ENCODE peak calls at places on chromosomes 3 and 15, in eight cellular contexts. U, T, F, J, W, P, M and L are unnamed samples.

GRCh38 chr15:81146006-81146405 is 11.9 kb downstream of the CFAP161 start:
- DNase-seq in F (no peak), P (no peak), U (no peak), W (no peak), M (peak), T (no peak), J (peak), L (no peak)

GRCh38 chr15:51382787-51383186 is 41.3 kb downstream of the GLDN start:
- DNase-seq in T (no peak), M (peak), W (no peak), P (peak), U (no peak), J (peak), F (peak), L (no peak)

GRCh38 chr3:123039178-123039577 is 11.6 kb upstream of the SEMA5B start:
- DNase-seq in M (no peak), F (no peak), P (no peak), W (no peak), U (no peak), J (no peak), T (no peak), L (no peak)

GRCh38 chr15:92009162-92009561 is 155.7 kb downstream of the SLCO3A1 start:
- DNase-seq in M (no peak), W (no peak), T (no peak), J (no peak), U (no peak), P (no peak), F (no peak), L (no peak)

GRCh38 chr15:101242160-101242998 is 9.5 kb downstream of the CHSY1 start:
- DNase-seq in U (no peak), M (peak), J (peak), T (peak), F (no peak), P (peak), W (peak), L (peak)

GRCh38 chr3:154926721-154927120 is 153.4 kb upstream of the MME start:
- DNase-seq in J (no peak), W (no peak), T (no peak), U (no peak), F (no peak), P (no peak), M (no peak), L (no peak)

GRCh38 chr3:170631755-170632488 is 46.0 kb upstream of the SLC7A14 start:
- DNase-seq in U (no peak), J (no peak), F (no peak), W (no peak), M (no peak), T (no peak), P (no peak), L (no peak)

GRCh38 chr3:71658131-71658530 is 67.1 kb downstream of the EIF4E3 start:
- DNase-seq in M (peak), T (no peak), P (peak), J (no peak), W (no peak), U (peak), F (no peak), L (no peak)

GRCh38 chr3:40324621-40325020 is 15.1 kb downstream of the EIF1B start:
- DNase-seq in P (no peak), J (no peak), M (no peak), U (no peak), T (no peak), W (no peak), F (no peak), L (no peak)

GRCh38 chr15:51869074-51869425 is 39.6 kb downstream of the TMOD3 start:
- DNase-seq in T (no peak), P (peak), F (no peak), U (no peak), J (peak), M (peak), W (no peak), L (no peak)

GRCh38 chr15:64045774-64046346 is 425 bp downstream of the DAPK2 start:
- DNase-seq in M (no peak), T (no peak), W (no peak), J (no peak), U (no peak), P (no peak), F (peak), L (no peak)

GRCh38 chr3:173814809-173815208 is 417.3 kb downstream of the NLGN1 start:
- DNase-seq in J (no peak), W (no peak), T (no peak), F (no peak), P (no peak), U (no peak), M (no peak), L (no peak)

GRCh38 chr3:173823911-173824460 is 426.4 kb downstream of the NLGN1 start:
- DNase-seq in T (no peak), U (no peak), W (no peak), J (no peak), F (no peak), M (peak), P (peak), L (no peak)

GRCh38 chr3:173819368-173819767 is 421.8 kb downstream of the NLGN1 start:
- DNase-seq in F (no peak), M (no peak), W (no peak), P (peak), U (no peak), T (no peak), J (no peak), L (no peak)
- H3K4me3 ChIP-seq in F (peak), M (no peak), W (no peak), P (no peak), U (no peak), T (no peak), J (no peak), L (no peak)

GRCh38 chr15:86235667-86236066 is 156.0 kb downstream of the AGBL1 start:
- DNase-seq in U (no peak), T (no peak), J (no peak), W (no peak), P (no peak), F (no peak), M (no peak), L (no peak)

GRCh38 chr15:86229306-86229705 is 149.6 kb downstream of the AGBL1 start:
- DNase-seq in U (no peak), J (no peak), P (no peak), M (no peak), W (no peak), F (no peak), T (no peak), L (no peak)

GRCh38 chr15:86229966-86230365 is 150.3 kb downstream of the AGBL1 start:
- DNase-seq in T (no peak), P (no peak), W (no peak), U (no peak), J (no peak), M (no peak), F (peak), L (no peak)

GRCh38 chr15:86236721-86237121 is 157.1 kb downstream of the AGBL1 start:
- DNase-seq in P (no peak), J (no peak), U (no peak), T (no peak), M (no peak), W (no peak), F (peak), L (no peak)

GRCh38 chr15:86231864-86232801 is 152.5 kb downstream of the AGBL1 start:
- DNase-seq in T (peak), P (no peak), W (no peak), J (no peak), U (no peak), M (peak), F (peak), L (no peak)
- H3K4me3 ChIP-seq in T (no peak), P (no peak), W (no peak), J (no peak), U (no peak), M (peak), F (peak), L (no peak)

GRCh38 chr15:41698779-41699178 is 38.6 kb downstream of the MGA start:
- DNase-seq in M (no peak), P (peak), J (peak), F (no peak), T (no peak), U (no peak), W (no peak), L (no peak)

GRCh38 chr15:41693757-41694156 is 33.6 kb downstream of the MGA start:
- DNase-seq in M (no peak), J (no peak), F (no peak), W (no peak), U (no peak), P (no peak), T (no peak), L (no peak)

GRCh38 chr15:41692049-41692448 is 31.8 kb downstream of the MGA start:
- DNase-seq in T (no peak), U (no peak), J (no peak), W (no peak), F (no peak), P (no peak), M (no peak), L (no peak)

GRCh38 chr15:41691471-41691870 is 31.3 kb downstream of the MGA start:
- DNase-seq in M (peak), F (no peak), T (peak), W (no peak), J (no peak), U (no peak), P (no peak), L (no peak)

DNA sequence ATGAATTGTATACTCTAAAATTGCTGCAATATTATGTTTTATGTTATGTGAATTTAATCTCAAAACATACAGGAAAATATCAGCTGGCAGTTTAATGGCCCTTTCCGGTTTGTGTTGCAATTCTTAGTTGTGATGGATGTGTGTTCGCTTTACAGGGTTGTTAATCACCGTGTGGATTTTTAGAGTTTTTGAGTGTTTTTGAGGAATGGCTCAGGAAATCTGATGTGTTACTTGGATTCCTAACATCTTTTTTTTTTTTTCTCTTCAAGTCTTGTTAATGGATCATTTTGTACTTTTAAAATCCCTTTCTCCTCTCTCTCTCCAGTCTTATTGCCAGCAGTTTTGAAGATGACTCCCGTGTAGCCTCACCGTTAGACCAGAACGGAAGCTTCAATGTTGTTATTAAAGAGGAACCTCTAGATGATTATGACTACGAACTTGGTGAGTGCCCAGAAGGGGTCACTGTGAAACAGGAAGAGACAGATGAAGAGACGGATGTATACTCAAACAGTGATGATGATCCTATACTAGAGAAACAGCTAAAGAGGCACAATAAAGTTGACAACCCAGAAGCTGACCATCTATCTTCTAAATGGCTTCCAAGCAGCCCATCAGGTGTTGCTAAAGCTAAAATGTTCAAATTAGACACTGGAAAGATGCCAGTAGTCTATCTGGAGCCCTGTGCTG is 35.7 kb downstream of the MGA start:
- DNase-seq in U (no peak), W (peak), M (peak), J (peak), P (peak), T (peak), F (peak), L (peak)
- H3K4me3 ChIP-seq in U (no peak), W (no peak), M (no peak), J (no peak), P (peak), T (no peak), F (no peak), L (no peak)

GRCh38 chr15:60370105-60370803 is 27.5 kb downstream of the ANXA2 start:
- DNase-seq in T (no peak), M (peak), J (no peak), P (no peak), F (no peak), W (no peak), U (no peak), L (no peak)
- H3K4me3 ChIP-seq in T (no peak), M (no peak), J (no peak), P (no peak), F (no peak), W (no peak), U (no peak), L (no peak)

GRCh38 chr3:9401986-9402385 is 4.6 kb downstream of the SETD5 start:
- DNase-seq in J (no peak), U (no peak), M (no peak), T (no peak), W (no peak), F (no peak), P (no peak), L (no peak)

GRCh38 chr3:9402410-9403228 is 5.2 kb downstream of the SETD5 start:
- DNase-seq in W (no peak), T (no peak), J (no peak), F (peak), P (peak), M (no peak), U (no peak), L (no peak)

GRCh38 chr3:9399746-9400145 is 2.3 kb downstream of the SETD5 start:
- DNase-seq in J (peak), M (peak), T (no peak), F (peak), W (no peak), U (peak), P (peak), L (no peak)

GRCh38 chr3:9398715-9399708 is 1.6 kb downstream of the SETD5 start:
- DNase-seq in J (peak), T (peak), P (peak), F (peak), W (peak), M (peak), U (no peak), L (no peak)

DNA sequence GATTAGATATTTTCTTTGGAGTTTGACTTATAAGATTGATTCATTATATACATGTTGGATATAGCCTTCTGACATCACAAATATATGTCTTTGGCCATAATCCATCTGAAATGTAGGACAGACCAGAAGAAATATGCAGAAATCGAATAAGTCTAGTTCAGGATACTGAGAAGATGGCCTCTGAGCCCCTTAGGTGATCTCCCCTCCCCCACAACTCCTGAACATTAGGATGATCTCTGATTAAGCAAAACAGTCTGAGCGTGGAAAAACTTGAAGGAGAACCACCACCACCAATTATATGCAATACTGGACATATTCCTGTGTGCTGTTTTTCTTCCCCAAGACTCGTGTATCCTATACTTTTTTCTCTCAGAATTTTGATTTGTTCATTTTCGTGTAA is 3.2 kb downstream of the SETD5 start:
- DNase-seq in J (no peak), U (no peak), W (no peak), M (no peak), P (no peak), T (no peak), F (peak), L (no peak)
- H3K4me3 ChIP-seq in J (peak), U (no peak), W (no peak), M (peak), P (no peak), T (no peak), F (peak), L (peak)

DNA sequence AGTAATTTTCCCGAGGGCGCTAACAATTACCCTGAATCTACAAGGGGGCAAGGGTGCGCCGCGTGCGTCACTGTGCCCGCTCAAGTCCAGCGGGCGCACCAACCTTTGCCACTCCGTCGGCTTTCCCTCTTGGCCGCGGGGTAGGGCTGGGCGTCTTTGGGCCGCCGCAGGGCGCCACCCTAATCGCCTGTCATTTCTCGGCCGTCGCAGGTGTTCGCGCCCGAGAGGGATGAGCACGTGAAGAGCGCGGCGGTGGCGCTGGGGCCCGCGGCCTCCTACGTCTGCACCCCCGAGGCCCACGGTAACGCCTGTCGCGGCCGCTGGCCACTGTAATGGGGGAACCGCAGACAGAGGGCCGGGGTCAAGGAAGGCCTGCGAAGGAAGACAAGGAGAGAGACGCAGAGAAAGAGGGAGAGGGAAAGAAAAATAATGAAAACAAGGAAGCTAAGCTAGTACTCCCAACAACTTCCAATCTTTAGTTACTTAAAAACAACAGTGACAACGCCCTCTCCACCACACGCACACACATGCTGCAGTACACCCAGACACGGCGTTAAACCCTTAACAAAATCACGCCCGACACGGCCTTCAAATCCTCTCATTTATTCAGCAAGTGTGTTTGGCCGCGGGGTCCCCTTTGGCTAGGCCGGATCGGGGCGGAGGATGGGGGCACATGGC is 3.8 kb downstream of the SKOR1 start:
- DNase-seq in W (no peak), U (no peak), M (no peak), J (no peak), F (peak), P (no peak), T (no peak), L (no peak)
- H3K4me3 ChIP-seq in W (peak), U (no peak), M (no peak), J (no peak), F (peak), P (no peak), T (no peak), L (no peak)

DNA sequence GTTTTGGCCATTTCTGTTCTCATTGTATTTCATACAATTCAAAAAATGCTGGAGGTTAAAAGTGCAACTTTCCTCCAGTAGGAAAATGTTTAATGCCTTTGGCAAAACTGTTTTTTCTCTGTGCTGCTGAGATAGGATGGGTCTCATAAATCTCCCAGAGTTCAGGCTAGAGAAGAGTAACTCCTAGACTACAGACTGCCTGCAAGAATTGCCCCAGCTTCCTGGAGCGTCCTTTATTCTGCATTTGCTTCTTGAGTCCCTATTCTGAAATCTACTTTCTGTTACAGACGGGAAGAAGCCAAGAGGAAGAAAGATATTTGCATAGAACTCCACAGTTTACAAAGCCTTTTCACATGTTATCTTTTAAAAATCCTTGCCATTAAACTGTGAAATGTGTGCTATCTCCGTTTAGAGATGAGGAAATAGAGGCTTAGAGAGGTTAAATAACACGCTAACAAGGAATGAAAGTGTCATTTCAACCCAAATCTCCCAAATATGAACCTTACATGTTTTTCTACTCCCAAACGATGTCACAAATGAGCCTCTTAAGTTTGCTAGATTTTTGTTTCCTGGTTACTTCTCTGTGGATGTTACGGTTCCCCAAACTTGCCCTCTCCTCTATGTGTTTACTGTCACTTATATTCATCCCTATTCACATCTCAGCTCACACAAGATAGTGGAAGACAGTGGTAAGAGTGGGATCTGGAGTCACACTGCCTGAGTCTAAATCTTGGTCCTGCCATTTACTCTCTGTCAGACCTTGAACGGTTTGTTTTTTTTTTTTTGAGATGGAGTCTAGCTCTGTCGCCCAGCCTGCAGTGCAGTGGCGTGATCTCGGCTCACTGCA is 17.4 kb downstream of the NANOGP8 start:
- DNase-seq in U (no peak), P (no peak), F (no peak), J (no peak), M (peak), T (no peak), W (no peak), L (no peak)
- H3K4me3 ChIP-seq in U (no peak), P (no peak), F (no peak), J (no peak), M (no peak), T (no peak), W (no peak), L (no peak)